ENCODE peak calls at places on chromosome 1, in eight cellular contexts. One of them, this sample, is unnamed.
A peak's percentile ranks its signal among the peaks of the same experiment; 100 is the strongest.

GRCh38 chr1:76669146-76669545 is 198.1 kb upstream of the ST6GALNAC5 start:
- DNase-seq in MM.1S: no peak
- DNase-seq in pancreas: no peak
- DNase-seq in AG10803: no peak
- DNase-seq in HepG2: no peak
- DNase-seq in heart left ventricle: no peak
- DNase-seq in HFF-Myc: no peak
- DNase-seq in psoas muscle: no peak
- DNase-seq in this sample: no peak

GRCh38 chr1:158916085-158916484 is 15.3 kb upstream of the PYHIN1 start:
- DNase-seq in heart left ventricle: no peak
- DNase-seq in HFF-Myc: peak; percentile 3
- DNase-seq in pancreas: no peak
- DNase-seq in psoas muscle: no peak
- DNase-seq in MM.1S: no peak
- DNase-seq in AG10803: no peak
- DNase-seq in HepG2: no peak
- DNase-seq in this sample: no peak

GRCh38 chr1:71231751-71232150 is 150.9 kb upstream of the ZRANB2 start:
- DNase-seq in heart left ventricle: no peak
- DNase-seq in HFF-Myc: no peak
- DNase-seq in MM.1S: no peak
- DNase-seq in HepG2: no peak
- DNase-seq in psoas muscle: no peak
- DNase-seq in AG10803: peak; percentile 16
- DNase-seq in pancreas: no peak
- DNase-seq in this sample: peak; percentile 3

GRCh38 chr1:206946261-206946660 is at the start of gene PIGR:
- DNase-seq in psoas muscle: no peak
- DNase-seq in HepG2: no peak
- DNase-seq in pancreas: no peak
- DNase-seq in MM.1S: no peak
- DNase-seq in AG10803: no peak
- DNase-seq in heart left ventricle: no peak
- DNase-seq in HFF-Myc: no peak
- DNase-seq in this sample: no peak

GRCh38 chr1:19813651-19813960 is 1.5 kb downstream of the RNF186 start:
- DNase-seq in MM.1S: no peak
- DNase-seq in psoas muscle: no peak
- DNase-seq in heart left ventricle: no peak
- DNase-seq in AG10803: no peak
- DNase-seq in pancreas: no peak
- DNase-seq in HepG2: no peak
- DNase-seq in HFF-Myc: no peak
- DNase-seq in this sample: no peak

GRCh38 chr1:33455537-33456301 is 16.7 kb upstream of the ZSCAN20 start:
- DNase-seq in HFF-Myc: peak; percentile 75
- DNase-seq in HepG2: peak; percentile 26
- DNase-seq in heart left ventricle: peak; percentile 51
- DNase-seq in MM.1S: peak; percentile 63
- DNase-seq in AG10803: peak; percentile 89
- DNase-seq in psoas muscle: no peak
- DNase-seq in pancreas: no peak
- DNase-seq in this sample: peak; percentile 96

GRCh38 chr1:36542962-36543515 is 60.3 kb upstream of the CSF3R start:
- DNase-seq in AG10803: no peak
- DNase-seq in psoas muscle: no peak
- DNase-seq in MM.1S: no peak
- DNase-seq in heart left ventricle: no peak
- DNase-seq in HFF-Myc: no peak
- DNase-seq in HepG2: peak; percentile 15
- DNase-seq in pancreas: no peak
- DNase-seq in this sample: peak; percentile 5

GRCh38 chr1:197466813-197467212 is 198.8 kb downstream of the CRB1 start:
- DNase-seq in AG10803: no peak
- DNase-seq in HFF-Myc: no peak
- DNase-seq in MM.1S: no peak
- DNase-seq in pancreas: no peak
- DNase-seq in HepG2: no peak
- DNase-seq in heart left ventricle: no peak
- DNase-seq in psoas muscle: no peak
- DNase-seq in this sample: no peak

GRCh38 chr1:221887091-221887746 is 145.3 kb upstream of the DUSP10 start:
- DNase-seq in pancreas: peak; percentile 47
- DNase-seq in HFF-Myc: no peak
- DNase-seq in AG10803: peak; percentile 89
- DNase-seq in HepG2: peak; percentile 33
- DNase-seq in heart left ventricle: peak; percentile 55
- DNase-seq in psoas muscle: peak; percentile 85
- DNase-seq in MM.1S: no peak
- DNase-seq in this sample: peak; percentile 62

GRCh38 chr1:103457856-103458255 is 67.6 kb upstream of the RNPC3 start:
- DNase-seq in AG10803: no peak
- DNase-seq in HepG2: no peak
- DNase-seq in MM.1S: no peak
- DNase-seq in HFF-Myc: no peak
- DNase-seq in pancreas: no peak
- DNase-seq in heart left ventricle: no peak
- DNase-seq in psoas muscle: no peak
- DNase-seq in this sample: no peak

GRCh38 chr1:183180213-183180612 is 5.9 kb upstream of the LAMC2 start:
- DNase-seq in psoas muscle: no peak
- DNase-seq in heart left ventricle: peak; percentile 72
- DNase-seq in HFF-Myc: peak; percentile 87
- DNase-seq in HepG2: no peak
- DNase-seq in AG10803: peak; percentile 96
- DNase-seq in MM.1S: no peak
- DNase-seq in pancreas: peak; percentile 49
- DNase-seq in this sample: peak; percentile 91

GRCh38 chr1:17768651-17769241 is 13.6 kb downstream of the ACTL8 start:
- DNase-seq in AG10803: peak; percentile 60
- DNase-seq in HepG2: no peak
- DNase-seq in HFF-Myc: peak; percentile 52
- DNase-seq in psoas muscle: peak; percentile 65
- DNase-seq in MM.1S: no peak
- DNase-seq in pancreas: peak; percentile 31
- DNase-seq in heart left ventricle: no peak
- DNase-seq in this sample: peak; percentile 81

GRCh38 chr1:29542476-29543015 is 306.2 kb downstream of the PTPRU start:
- DNase-seq in heart left ventricle: no peak
- DNase-seq in psoas muscle: no peak
- DNase-seq in AG10803: no peak
- DNase-seq in HFF-Myc: no peak
- DNase-seq in HepG2: no peak
- DNase-seq in pancreas: no peak
- DNase-seq in MM.1S: no peak
- DNase-seq in this sample: no peak

GRCh38 chr1:29540801-29541357 is 304.6 kb downstream of the PTPRU start:
- DNase-seq in HepG2: no peak
- DNase-seq in psoas muscle: no peak
- DNase-seq in MM.1S: no peak
- DNase-seq in AG10803: no peak
- DNase-seq in pancreas: no peak
- DNase-seq in heart left ventricle: no peak
- DNase-seq in HFF-Myc: no peak
- DNase-seq in this sample: no peak

GRCh38 chr1:29539971-29540370 is 303.6 kb downstream of the PTPRU start:
- DNase-seq in HFF-Myc: no peak
- DNase-seq in pancreas: no peak
- DNase-seq in HepG2: no peak
- DNase-seq in MM.1S: no peak
- DNase-seq in AG10803: no peak
- DNase-seq in psoas muscle: no peak
- DNase-seq in heart left ventricle: no peak
- DNase-seq in this sample: no peak

GRCh38 chr1:29541641-29542040 is 305.3 kb downstream of the PTPRU start:
- DNase-seq in AG10803: no peak
- DNase-seq in MM.1S: no peak
- DNase-seq in HepG2: no peak
- DNase-seq in psoas muscle: no peak
- DNase-seq in heart left ventricle: no peak
- DNase-seq in HFF-Myc: no peak
- DNase-seq in pancreas: no peak
- DNase-seq in this sample: no peak

DNA sequence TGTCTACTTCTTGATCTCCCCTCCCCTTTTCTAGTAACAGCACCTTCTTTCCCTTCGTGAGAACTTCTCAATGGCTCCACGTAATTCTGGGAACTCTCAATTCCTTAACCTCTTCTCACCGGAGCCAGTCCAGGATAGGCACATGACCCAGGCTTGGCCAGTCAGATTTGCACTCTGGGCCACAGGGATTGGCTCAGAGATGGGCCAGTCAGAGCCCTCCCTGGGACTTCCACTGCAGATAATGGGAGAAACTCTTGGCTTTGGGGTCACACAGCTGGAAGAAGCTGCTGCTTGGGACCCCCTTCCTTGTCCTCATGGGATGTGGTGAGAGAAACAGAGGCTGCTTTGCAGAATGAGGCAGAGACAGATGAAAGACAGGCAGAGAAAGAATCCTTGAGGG is 302.3 kb downstream of the PTPRU start:
- DNase-seq in heart left ventricle: no peak
- DNase-seq in HepG2: no peak
- DNase-seq in MM.1S: no peak
- DNase-seq in pancreas: no peak
- DNase-seq in HFF-Myc: no peak
- DNase-seq in AG10803: no peak
- DNase-seq in psoas muscle: no peak
- DNase-seq in this sample: no peak
- TF ChIP-seq CTCF in heart left ventricle: no peak
- TF ChIP-seq CTCF in HepG2: no peak
- TF ChIP-seq CTCF in MM.1S: no peak
- TF ChIP-seq CTCF in pancreas: no peak
- TF ChIP-seq CTCF in HFF-Myc: no peak
- TF ChIP-seq CTCF in AG10803: no peak
- TF ChIP-seq CTCF in psoas muscle: no peak
- TF ChIP-seq CTCF in this sample: no peak

DNA sequence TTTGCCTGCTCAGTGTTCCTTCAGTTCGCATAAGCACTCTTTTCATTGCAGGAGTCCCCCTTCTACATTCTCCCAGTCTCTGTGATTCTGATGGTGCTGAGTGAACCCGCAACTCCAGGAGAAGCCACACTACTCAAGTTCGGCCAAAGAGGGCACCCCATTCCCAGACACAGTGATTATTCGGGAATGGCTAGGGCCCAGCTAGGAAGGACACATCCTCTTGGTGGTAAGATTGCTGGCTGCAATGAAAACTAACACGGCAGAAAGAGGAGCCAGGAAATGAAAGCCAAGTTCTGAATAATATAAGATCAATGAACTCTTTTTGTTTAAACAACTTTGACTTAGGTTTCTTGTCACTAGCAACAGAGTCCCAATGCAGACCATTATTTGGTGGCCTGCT is 14.9 kb downstream of the CREG1 start:
- DNase-seq in heart left ventricle: no peak
- DNase-seq in psoas muscle: no peak
- DNase-seq in pancreas: no peak
- DNase-seq in MM.1S: no peak
- DNase-seq in HFF-Myc: no peak
- DNase-seq in HepG2: no peak
- DNase-seq in AG10803: no peak
- DNase-seq in this sample: no peak
- TF ChIP-seq CTCF in heart left ventricle: no peak
- TF ChIP-seq CTCF in psoas muscle: no peak
- TF ChIP-seq CTCF in pancreas: no peak
- TF ChIP-seq CTCF in MM.1S: no peak
- TF ChIP-seq CTCF in HFF-Myc: no peak
- TF ChIP-seq CTCF in HepG2: no peak
- TF ChIP-seq CTCF in AG10803: peak; percentile 7
- TF ChIP-seq CTCF in this sample: peak; percentile 7

DNA sequence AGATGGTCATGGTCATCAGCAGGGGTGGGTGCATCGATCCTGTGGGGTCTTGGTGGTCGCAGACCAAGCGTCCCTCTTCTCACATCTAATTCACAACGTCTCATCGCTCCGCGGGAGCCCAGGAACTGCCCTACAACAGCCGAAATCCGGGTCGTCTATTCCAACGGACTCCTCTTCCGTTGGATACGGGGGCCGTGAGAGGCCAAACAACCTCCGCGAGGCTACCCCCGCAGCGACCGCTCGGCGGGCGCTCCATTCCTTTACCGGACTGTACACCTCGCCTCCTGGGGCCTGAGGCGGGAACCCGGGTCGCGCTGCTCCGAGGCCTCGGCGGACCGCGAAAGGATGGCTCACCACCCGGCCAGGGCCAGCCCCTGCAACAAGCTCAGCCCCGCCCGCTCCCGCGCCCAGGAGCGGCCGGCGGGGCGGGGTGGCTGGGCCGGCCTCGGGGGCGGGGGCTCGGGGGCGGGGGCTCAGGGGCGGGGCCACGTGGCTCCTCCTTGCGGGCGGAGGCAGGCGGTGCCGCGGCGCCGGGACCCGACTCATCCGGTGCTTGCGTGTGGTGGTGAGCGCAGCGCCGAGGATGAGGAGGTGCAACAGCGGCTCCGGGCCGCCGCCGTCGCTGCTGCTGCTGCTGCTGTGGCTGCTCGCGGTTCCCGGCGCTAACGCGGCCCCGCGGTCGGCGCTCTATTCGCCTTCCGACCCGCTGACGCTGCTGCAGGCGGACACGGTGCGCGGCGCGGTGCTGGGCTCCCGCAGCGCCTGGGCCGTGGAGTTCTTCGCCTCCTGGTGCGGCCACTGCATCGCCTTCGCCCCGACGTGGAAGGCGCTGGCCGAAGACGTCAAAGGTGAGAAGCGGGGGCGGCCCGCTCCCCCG is at the start of gene QSOX1:
- DNase-seq in HFF-Myc: no peak
- DNase-seq in psoas muscle: peak; percentile 92
- DNase-seq in heart left ventricle: peak; percentile 91
- DNase-seq in HepG2: peak; percentile 59
- DNase-seq in MM.1S: peak; percentile 93
- DNase-seq in AG10803: peak; percentile 89
- DNase-seq in pancreas: peak; percentile 89
- DNase-seq in this sample: peak; percentile 88
- TF ChIP-seq CTCF in HFF-Myc: no peak
- TF ChIP-seq CTCF in psoas muscle: peak; percentile 35
- TF ChIP-seq CTCF in heart left ventricle: peak; percentile 47
- TF ChIP-seq CTCF in HepG2: peak; percentile 26
- TF ChIP-seq CTCF in MM.1S: peak; percentile 10
- TF ChIP-seq CTCF in AG10803: no peak
- TF ChIP-seq CTCF in pancreas: no peak
- TF ChIP-seq CTCF in this sample: no peak

DNA sequence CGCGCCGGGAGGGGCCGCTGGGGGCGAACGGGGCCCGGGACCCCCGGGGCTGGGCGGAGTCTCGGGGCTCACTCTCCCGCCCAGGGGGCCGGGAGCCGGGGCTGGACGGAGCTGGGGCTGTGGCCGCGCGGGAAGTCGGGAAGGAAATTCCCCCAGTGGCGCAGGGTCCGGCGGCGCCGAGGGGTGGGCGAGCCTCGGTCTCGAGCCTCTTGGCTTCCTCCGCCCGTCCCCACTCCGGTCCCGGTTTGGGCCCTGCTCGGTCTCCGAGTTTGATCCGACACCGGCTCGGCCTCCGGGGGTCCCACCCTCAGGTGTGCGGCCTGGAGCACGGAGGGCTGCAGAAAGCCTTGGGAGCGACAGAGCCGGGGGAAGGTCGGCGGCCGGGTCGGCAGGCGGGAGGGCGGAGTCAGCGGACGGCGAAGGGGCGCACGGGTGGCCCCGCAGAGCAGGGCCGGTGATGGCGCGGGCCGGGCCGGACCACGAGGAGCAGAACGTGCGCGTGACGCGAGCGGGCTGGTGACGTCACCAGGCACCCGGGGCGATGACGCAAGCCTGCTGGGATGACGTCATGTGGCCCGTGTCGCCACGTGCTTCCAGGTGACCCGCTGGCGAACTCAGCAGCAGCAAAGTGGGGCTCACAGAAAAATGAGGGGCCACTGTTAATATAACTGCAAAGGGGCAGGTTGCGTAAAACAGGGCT is 610 bp upstream of the HES4 start:
- DNase-seq in AG10803: peak; percentile 80
- DNase-seq in HFF-Myc: no peak
- DNase-seq in MM.1S: no peak
- DNase-seq in heart left ventricle: peak; percentile 84
- DNase-seq in psoas muscle: peak; percentile 74
- DNase-seq in pancreas: peak; percentile 62
- DNase-seq in HepG2: peak; percentile 55
- DNase-seq in this sample: peak; percentile 90
- TF ChIP-seq CTCF in AG10803: no peak
- TF ChIP-seq CTCF in HFF-Myc: no peak
- TF ChIP-seq CTCF in MM.1S: no peak
- TF ChIP-seq CTCF in heart left ventricle: no peak
- TF ChIP-seq CTCF in psoas muscle: no peak
- TF ChIP-seq CTCF in pancreas: no peak
- TF ChIP-seq CTCF in HepG2: no peak
- TF ChIP-seq CTCF in this sample: no peak